ENCODE peak calls at places on chromosomes 1 and 21, in nine cellular contexts. K is putamen, P is left colon, H is LHCN-M2, V is RKO, A is psoas muscle, O is hypothalamus, D is M059J, W is GM10248. Q is an unnamed sample.

GRCh38 chr1:27934818-27935549 is at the start of gene SMPDL3B:
- DNase-seq in K (no peak), H (no peak), P (peak), A (no peak), O (no peak), V (no peak), D (peak), W (no peak), Q (peak)

GRCh38 chr1:108007070-108007469 is 42.1 kb upstream of the VAV3 start:
- DNase-seq in O (no peak), D (no peak), P (no peak), K (no peak), A (no peak), H (no peak), V (no peak), W (no peak), Q (no peak)

GRCh38 chr1:205538211-205538840 is 33.9 kb downstream of the CDK18 start:
- DNase-seq in D (peak), W (no peak), O (no peak), V (no peak), K (no peak), A (peak), H (no peak), P (no peak), Q (peak)

GRCh38 chr1:46747683-46748288 is 28.9 kb upstream of the EFCAB14 start:
- DNase-seq in K (no peak), O (peak), A (no peak), H (peak), V (peak), P (peak), D (peak), W (peak), Q (peak)

GRCh38 chr21:25457411-25457810 is 149.9 kb downstream of the MRPL39 start:
- DNase-seq in H (peak), V (peak), O (no peak), D (peak), P (no peak), A (no peak), W (peak), K (no peak), Q (no peak)

GRCh38 chr1:10253755-10254154 is 43.4 kb downstream of the KIF1B start:
- DNase-seq in K (no peak), V (peak), P (no peak), O (no peak), W (no peak), D (peak), H (peak), A (no peak), Q (no peak)

GRCh38 chr21:33014331-33014730 is 11.4 kb upstream of the OLIG2 start:
- DNase-seq in O (no peak), D (no peak), P (no peak), K (no peak), A (no peak), W (no peak), H (no peak), V (no peak), Q (no peak)

GRCh38 chr1:207811920-207812720 is 60.3 kb downstream of the CD46 start:
- DNase-seq in W (no peak), A (peak), P (no peak), O (peak), D (no peak), H (peak), V (peak), K (peak), Q (no peak)

GRCh38 chr1:27555700-27556424 is 48.1 kb downstream of the AHDC1 start:
- DNase-seq in D (no peak), V (no peak), O (no peak), W (no peak), K (no peak), A (peak), H (no peak), P (peak), Q (no peak)

GRCh38 chr21:37225440-37225839 is 41.7 kb downstream of the VPS26C start:
- DNase-seq in P (no peak), D (no peak), A (no peak), H (no peak), V (no peak), O (no peak), W (no peak), K (no peak), Q (no peak)

GRCh38 chr1:1200876-1201810 is 5.2 kb downstream of the TNFRSF18 start:
- DNase-seq in V (peak), W (peak), P (peak), D (peak), H (no peak), K (peak), A (peak), O (no peak), Q (peak)

GRCh38 chr1:1079408-1080121 is 5.5 kb upstream of the RNF223 start:
- DNase-seq in V (peak), K (no peak), O (no peak), H (peak), A (peak), P (peak), D (peak), W (peak), Q (peak)

GRCh38 chr1:184595609-184596008 is 159.0 kb downstream of the EDEM3 start:
- DNase-seq in V (peak), D (peak), A (no peak), P (no peak), H (peak), K (no peak), O (no peak), W (no peak), Q (no peak)

GRCh38 chr1:60213253-60213652 is 139.7 kb upstream of the C1orf87 start:
- DNase-seq in K (no peak), O (no peak), D (no peak), P (no peak), H (no peak), A (no peak), V (no peak), W (no peak), Q (no peak)

GRCh38 chr1:154263465-154264332 is 8.7 kb upstream of the HAX1 start:
- DNase-seq in D (peak), P (no peak), H (no peak), W (no peak), V (peak), O (no peak), A (no peak), K (no peak), Q (no peak)

GRCh38 chr21:44496900-44497550 is 41.7 kb downstream of the LRRC3 start:
- DNase-seq in K (no peak), A (peak), O (no peak), H (no peak), D (no peak), P (no peak), W (no peak), V (no peak), Q (no peak)

Q was measured in PC-9.